ENCODE peak calls at places on chromosome 11, in seven cellular contexts. B is EH; I is substantia nigra; S is activated T-cell treated with anti-CD3 and anti-CD28 coated beads for 4 hours; Y is hippocampal formation; N is Peyer's patch; K is CD4-positive, alpha-beta T cell. F is an unnamed sample.

GRCh38 chr11:101448881-101449442 is 134.8 kb downstream of the TRPC6 start:
- DNase-seq in B (peak), I (no peak), S (no peak), Y (no peak), N (no peak), K (no peak), F (no peak)

GRCh38 chr11:11416502-11416901 is 63.5 kb upstream of the CSNK2A3 start:
- DNase-seq in B (peak), I (peak), S (no peak), Y (no peak), N (no peak), K (no peak), F (no peak)

GRCh38 chr11:95939091-95939490 is 15.2 kb upstream of the MTMR2 start:
- DNase-seq in B (no peak), I (no peak), S (no peak), Y (no peak), N (no peak), K (no peak), F (no peak)

GRCh38 chr11:68946416-68947090 is 34.2 kb downstream of the MRGPRD start:
- DNase-seq in B (peak), I (no peak), S (no peak), Y (no peak), N (peak), K (no peak), F (no peak)

GRCh38 chr11:111976614-111977140 is 39.5 kb downstream of the DIXDC1 start:
- DNase-seq in B (peak), I (no peak), S (no peak), Y (no peak), N (no peak), K (no peak), F (no peak)

GRCh38 chr11:12746593-12747097 is 72.4 kb downstream of the TEAD1 start:
- DNase-seq in B (peak), I (peak), S (no peak), Y (no peak), N (no peak), K (no peak), F (no peak)

GRCh38 chr11:11845066-11845465 is 3.3 kb downstream of the USP47 start:
- DNase-seq in B (no peak), I (no peak), S (no peak), Y (no peak), N (no peak), K (no peak), F (no peak)

GRCh38 chr11:45400594-45400993 is 114.5 kb upstream of the SYT13 start:
- DNase-seq in B (peak), I (no peak), S (no peak), Y (no peak), N (no peak), K (no peak), F (no peak)

GRCh38 chr11:94974178-94974577 is 669 bp downstream of the KDM4D start:
- DNase-seq in B (no peak), I (no peak), S (no peak), Y (no peak), N (no peak), K (no peak), F (no peak)

GRCh38 chr11:45110562-45110961 is 35.9 kb upstream of the PRDM11 start:
- DNase-seq in B (peak), I (peak), S (peak), Y (no peak), N (peak), K (no peak), F (no peak)

GRCh38 chr11:73152861-73153483 is 10.9 kb upstream of the FCHSD2 start:
- DNase-seq in B (no peak), I (no peak), S (no peak), Y (no peak), N (no peak), K (no peak), F (no peak)

GRCh38 chr11:109960831-109961230 is 132.4 kb upstream of the ZC3H12C start:
- DNase-seq in B (peak), I (peak), S (no peak), Y (no peak), N (no peak), K (no peak), F (peak)

GRCh38 chr11:122757201-122757600 is 81.1 kb upstream of the CRTAM start:
- DNase-seq in B (no peak), I (no peak), S (no peak), Y (no peak), N (no peak), K (no peak), F (no peak)

GRCh38 chr11:28228196-28228595 is 120.0 kb downstream of the METTL15 start:
- DNase-seq in B (peak), I (no peak), S (no peak), Y (no peak), N (no peak), K (no peak), F (no peak)

GRCh38 chr11:77590194-77590591 is 440 bp downstream of the AQP11 start:
- DNase-seq in B (peak), I (peak), S (no peak), Y (no peak), N (no peak), K (no peak), F (peak)

GRCh38 chr11:14322510-14322909 is 36.5 kb downstream of the RRAS2 start:
- DNase-seq in B (no peak), I (no peak), S (no peak), Y (no peak), N (no peak), K (no peak), F (no peak)

GRCh38 chr11:31823372-31824371 is 12.6 kb upstream of the PAX6 start:
- DNase-seq in B (no peak), I (no peak), S (no peak), Y (no peak), N (peak), K (no peak), F (no peak)